ENCODE peak calls at places on chromosome 20, in four cellular contexts. F is A549, M is SK-N-SH, Y is IMR-90. C is an unnamed sample.

GRCh38 chr20:32358883-32359632 is 927 bp downstream of the ASXL1 start:
- DNase-seq in F (peak), M (peak), Y (peak), C (no peak)

GRCh38 chr20:2151805-2152727 is 50.4 kb downstream of the STK35 start:
- DNase-seq in F (peak), M (peak), Y (peak), C (no peak)

GRCh38 chr20:39800548-39800947 is 838.4 kb downstream of the DHX35 start:
- DNase-seq in F (peak), M (no peak), Y (peak), C (peak)

GRCh38 chr20:38962898-38963484 is 847 bp downstream of the DHX35 start:
- DNase-seq in F (no peak), M (no peak), Y (no peak), C (no peak)

GRCh38 chr20:57651977-57652864 is 32.0 kb upstream of the ZBP1 start:
- DNase-seq in F (no peak), M (peak), Y (no peak), C (no peak)

GRCh38 chr20:8474027-8474668 is 342.1 kb downstream of the PLCB1 start:
- DNase-seq in F (no peak), M (no peak), Y (no peak), C (no peak)

GRCh38 chr20:60786686-60787217 is 465.3 kb upstream of the CDH4 start:
- DNase-seq in F (no peak), M (no peak), Y (no peak), C (no peak)

GRCh38 chr20:54692168-54692887 is 216.9 kb downstream of the DOK5 start:
- DNase-seq in F (no peak), M (no peak), Y (no peak), C (no peak)

GRCh38 chr20:8454137-8454712 is 322.2 kb downstream of the PLCB1 start:
- DNase-seq in F (peak), M (peak), Y (peak), C (peak)

GRCh38 chr20:3156811-3157619 is 2.6 kb downstream of the FASTKD5 start:
- DNase-seq in F (no peak), M (no peak), Y (peak), C (peak)

GRCh38 chr20:62401331-62401779 is 5.7 kb downstream of the CABLES2 start:
- DNase-seq in F (peak), M (no peak), Y (no peak), C (no peak)

GRCh38 chr20:59006864-59007757 is at the start of gene CTSZ:
- DNase-seq in F (peak), M (no peak), Y (no peak), C (no peak)

GRCh38 chr20:3209946-3210317 is 634 bp downstream of the ITPA start:
- DNase-seq in F (no peak), M (no peak), Y (peak), C (no peak)

GRCh38 chr20:17749628-17749978 is 49.8 kb downstream of the BANF2 start:
- DNase-seq in F (no peak), M (no peak), Y (no peak), C (no peak)

GRCh38 chr20:37529968-37530600 is 2.4 kb upstream of the BLCAP start:
- DNase-seq in F (no peak), M (no peak), Y (no peak), C (no peak)

GRCh38 chr20:19950042-19950441 is 67.1 kb upstream of the NAA20 start:
- DNase-seq in F (no peak), M (no peak), Y (no peak), C (no peak)

GRCh38 chr20:39214778-39215177 is 252.6 kb downstream of the DHX35 start:
- DNase-seq in F (no peak), M (peak), Y (no peak), C (no peak)

GRCh38 chr20:39897058-39897457 is 792.0 kb downstream of the MAFB start:
- DNase-seq in F (no peak), M (no peak), Y (peak), C (no peak)

DNA sequence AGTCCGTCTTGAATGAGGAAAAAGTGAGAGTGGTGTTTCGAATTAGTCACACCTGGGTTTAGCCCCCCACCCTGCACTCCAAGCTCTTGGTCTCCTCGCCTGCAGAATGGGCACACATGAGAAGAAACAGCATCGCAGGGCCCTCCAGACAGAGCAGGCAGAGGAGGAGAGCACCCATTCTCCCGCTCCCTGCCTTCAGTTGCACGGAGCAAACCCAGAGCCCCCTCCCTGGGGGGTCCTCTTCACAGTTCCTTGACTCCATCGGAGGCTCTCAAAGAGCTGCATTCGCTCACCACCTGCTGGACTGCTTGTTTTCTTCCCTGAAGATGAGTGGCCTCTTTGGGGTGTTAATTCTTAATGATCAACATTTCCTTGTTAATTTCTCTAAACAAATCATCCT is 5.1 kb downstream of the CST7 start:
- DNase-seq in F (no peak), M (no peak), Y (no peak), C (no peak)
- TF ChIP-seq RCOR1 in F (no peak), M (no peak), Y (no peak), C (no peak)

GRCh38 chr20:24745617-24746350 is 203.3 kb upstream of the CST7 start:
- DNase-seq in F (no peak), M (no peak), Y (no peak), C (no peak)
- TF ChIP-seq USF2 in F (no peak), M (no peak), Y (no peak), C (no peak)

GRCh38 chr20:10432079-10432478 is 1.9 kb downstream of the MKKS start:
- DNase-seq in F (no peak), M (no peak), Y (no peak), C (no peak)

GRCh38 chr20:10434832-10435812 is at the start of gene SLX4IP:
- DNase-seq in F (peak), M (peak), Y (peak), C (peak)

GRCh38 chr20:10434467-10434831 is 427 bp upstream of the MKKS start:
- DNase-seq in F (peak), M (peak), Y (peak), C (peak)

GRCh38 chr20:10433014-10433622 is 904 bp downstream of the MKKS start:
- DNase-seq in F (no peak), M (peak), Y (peak), C (no peak)

GRCh38 chr20:10433623-10434466 is at the start of gene MKKS:
- DNase-seq in F (peak), M (peak), Y (peak), C (no peak)
- TF ChIP-seq RCOR1 in F (no peak), M (no peak), Y (no peak), C (no peak)

GRCh38 chr20:44282148-44282547 is 28.9 kb downstream of the FITM2 start:
- DNase-seq in F (no peak), M (no peak), Y (no peak), C (no peak)
- TF ChIP-seq USF2 in F (no peak), M (no peak), Y (no peak), C (no peak)

DNA sequence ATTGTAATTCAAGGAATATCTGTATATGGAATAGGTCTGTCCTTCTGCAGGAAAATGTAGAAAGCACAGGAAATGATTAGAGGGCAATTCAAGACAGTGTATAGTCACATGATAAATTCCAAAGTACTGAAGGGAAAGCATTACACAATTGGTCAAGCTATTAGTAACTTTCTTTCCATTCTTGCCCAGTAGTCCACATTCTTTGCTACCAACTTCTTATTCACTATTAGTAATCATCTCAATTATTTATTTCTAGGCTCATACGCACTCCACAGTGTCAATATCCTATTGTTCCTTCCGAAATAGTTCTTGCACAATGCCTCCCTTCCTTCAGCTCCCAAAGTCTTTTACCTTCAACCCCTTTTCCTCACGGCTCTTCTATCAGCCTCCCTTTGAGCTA is 158.2 kb downstream of the KIF16B start:
- DNase-seq in F (no peak), M (no peak), Y (peak), C (no peak)
- TF ChIP-seq RCOR1 in F (no peak), M (no peak), Y (no peak), C (no peak)

GRCh38 chr20:36470482-36471062 is 70.7 kb upstream of the MYL9 start:
- DNase-seq in F (no peak), M (no peak), Y (no peak), C (no peak)
- TF ChIP-seq USF2 in F (no peak), M (no peak), Y (no peak), C (no peak)

GRCh38 chr20:49945306-49945700 is 9.1 kb downstream of the RNF114 start:
- DNase-seq in F (no peak), M (no peak), Y (no peak), C (no peak)
- TF ChIP-seq RCOR1 in F (no peak), M (no peak), Y (no peak), C (no peak)

GRCh38 chr20:35329435-35330139 is 37.4 kb upstream of the FAM83C start:
- DNase-seq in F (peak), M (peak), Y (peak), C (no peak)
- TF ChIP-seq USF2 in F (no peak), M (no peak), Y (no peak), C (no peak)

DNA sequence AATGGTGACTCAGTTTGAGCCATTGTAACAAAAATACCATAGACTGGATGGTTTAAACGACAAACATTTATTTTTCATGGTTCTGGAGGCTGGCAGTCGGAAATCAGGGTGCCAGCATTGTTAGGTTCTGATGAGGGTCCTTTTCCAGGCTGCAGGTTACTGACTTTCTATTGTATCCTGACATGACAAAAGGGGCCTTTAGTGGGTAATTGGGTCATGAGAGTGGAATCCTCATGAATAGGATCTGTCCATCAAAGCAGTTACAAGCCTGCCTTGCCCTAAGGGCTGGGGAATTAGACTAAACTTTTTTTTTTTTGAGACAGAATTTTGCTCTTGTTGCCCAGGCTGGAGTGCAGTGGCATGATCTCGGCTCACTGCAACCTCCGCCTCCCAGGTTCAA is 347.9 kb upstream of the TSHZ2 start:
- DNase-seq in F (no peak), M (no peak), Y (no peak), C (no peak)
- TF ChIP-seq RCOR1 in F (no peak), M (no peak), Y (no peak), C (no peak)